ENCODE peak calls at places on chromosomes 11 and 22, in six cellular contexts. Z, V, R, S, I and K are unnamed samples.

GRCh38 chr11:62004473-62004872 is 37.0 kb upstream of the FTH1 start:
- DNase-seq in S (no peak), I (peak), R (no peak), V (no peak), Z (no peak), K (no peak)

GRCh38 chr11:14266622-14267021 is 92.4 kb downstream of the RRAS2 start:
- DNase-seq in Z (no peak), R (no peak), V (no peak), I (no peak), S (no peak), K (no peak)

GRCh38 chr11:8959546-8960166 is 4.6 kb downstream of the TMEM9B start:
- DNase-seq in R (peak), S (peak), V (peak), I (peak), Z (peak), K (peak)

GRCh38 chr22:41966607-41967240 is 2.5 kb upstream of the SEPTIN3 start:
- DNase-seq in S (peak), R (no peak), Z (peak), V (peak), I (peak), K (peak)

GRCh38 chr11:34758262-34758661 is 137.4 kb downstream of the EHF start:
- DNase-seq in R (no peak), S (no peak), V (no peak), I (no peak), Z (peak), K (no peak)

GRCh38 chr22:36362819-36363377 is 24.9 kb downstream of the MYH9 start:
- DNase-seq in V (no peak), Z (no peak), I (no peak), S (no peak), R (no peak), K (no peak)

GRCh38 chr11:131745405-131745804 is 375.0 kb downstream of the NTM start:
- DNase-seq in I (no peak), S (no peak), V (no peak), Z (no peak), R (no peak), K (no peak)

GRCh38 chr11:11374358-11375148 is 21.5 kb upstream of the CSNK2A3 start:
- DNase-seq in S (no peak), V (no peak), I (peak), R (no peak), Z (no peak), K (no peak)

GRCh38 chr22:19105867-19106802 is 16.1 kb downstream of the DGCR2 start:
- DNase-seq in R (no peak), I (no peak), V (no peak), S (peak), Z (peak), K (peak)

GRCh38 chr22:32476286-32476685 is 1.7 kb downstream of the FBXO7 start:
- DNase-seq in Z (no peak), S (no peak), V (no peak), R (no peak), I (no peak), K (no peak)

GRCh38 chr22:49103314-49104052 is 724.2 kb downstream of the BRD1 start:
- DNase-seq in Z (no peak), R (no peak), S (no peak), V (no peak), I (no peak), K (no peak)

GRCh38 chr11:64305691-64306562 is 603 bp downstream of the ESRRA start:
- DNase-seq in V (peak), I (no peak), S (peak), R (no peak), Z (peak), K (peak)

GRCh38 chr11:64204464-64204989 is 2.0 kb upstream of the FERMT3 start:
- DNase-seq in V (peak), R (peak), I (peak), S (peak), Z (peak), K (peak)

GRCh38 chr11:16605440-16605970 is 132.9 kb upstream of the C11orf58 start:
- DNase-seq in Z (peak), I (no peak), V (no peak), S (peak), R (no peak), K (peak)

GRCh38 chr22:22359465-22359864 is 114.9 kb downstream of the VPREB1 start:
- DNase-seq in S (no peak), I (no peak), Z (no peak), V (no peak), R (no peak), K (no peak)

GRCh38 chr11:86621854-86622253 is 50.6 kb downstream of the ME3 start:
- DNase-seq in V (no peak), R (no peak), S (no peak), Z (no peak), I (no peak), K (no peak)

GRCh38 chr11:12064136-12064953 is 46.0 kb upstream of the MICAL2 start:
- DNase-seq in S (no peak), Z (no peak), I (no peak), R (no peak), V (no peak), K (no peak)

GRCh38 chr11:2175659-2176058 is 4.0 kb upstream of the TH start:
- DNase-seq in V (no peak), S (no peak), I (no peak), Z (no peak), R (no peak), K (no peak)

GRCh38 chr11:12691473-12691872 is 17.3 kb downstream of the TEAD1 start:
- DNase-seq in I (no peak), Z (peak), V (peak), R (no peak), S (no peak), K (no peak)

GRCh38 chr11:19918302-19919049 is 205.8 kb downstream of the NAV2 start:
- DNase-seq in S (no peak), V (no peak), I (no peak), Z (no peak), R (no peak), K (no peak)

GRCh38 chr11:19973136-19973635 is 187.1 kb downstream of the DBX1 start:
- DNase-seq in I (no peak), R (no peak), S (no peak), V (no peak), Z (no peak), K (no peak)

GRCh38 chr11:36069576-36070214 is 125.8 kb downstream of the LDLRAD3 start:
- DNase-seq in Z (no peak), I (peak), V (no peak), S (peak), R (peak), K (peak)

GRCh38 chr22:40397436-40397835 is 27.0 kb downstream of the SGSM3 start:
- DNase-seq in R (no peak), V (no peak), S (peak), Z (no peak), I (no peak), K (no peak)

GRCh38 chr22:38070250-38070921 is 13.2 kb downstream of the PICK1 start:
- DNase-seq in V (no peak), S (no peak), I (no peak), R (no peak), Z (no peak), K (no peak)

GRCh38 chr11:128732471-128733277 is 38.8 kb downstream of the FLI1 start:
- DNase-seq in Z (no peak), R (no peak), I (peak), V (no peak), S (no peak), K (no peak)

GRCh38 chr22:39289445-39290247 is 29.8 kb downstream of the RPL3 start:
- DNase-seq in R (no peak), Z (no peak), I (no peak), S (no peak), V (no peak), K (no peak)

GRCh38 chr22:42229455-42230149 is 40.9 kb downstream of the TCF20 start:
- DNase-seq in R (no peak), S (no peak), V (no peak), I (no peak), Z (no peak), K (no peak)

GRCh38 chr11:12599408-12600143 is 74.6 kb upstream of the TEAD1 start:
- DNase-seq in I (peak), R (peak), S (peak), V (peak), Z (peak), K (peak)

GRCh38 chr22:30036656-30037055 is 43.6 kb upstream of the HORMAD2 start:
- DNase-seq in R (no peak), Z (peak), S (no peak), V (peak), I (no peak), K (no peak)

GRCh38 chr22:35103756-35104155 is 37.8 kb downstream of the ISX start:
- DNase-seq in I (no peak), R (no peak), Z (no peak), V (no peak), S (no peak), K (no peak)

GRCh38 chr11:32888805-32889204 is 3.8 kb upstream of the QSER1 start:
- DNase-seq in Z (no peak), V (no peak), S (no peak), R (no peak), I (no peak), K (no peak)

GRCh38 chr22:37362618-37363017 is 64.7 kb downstream of the ELFN2 start:
- DNase-seq in V (no peak), I (no peak), R (no peak), Z (no peak), S (no peak), K (no peak)

GRCh38 chr22:43038325-43038724 is 23.4 kb upstream of the PACSIN2 start:
- DNase-seq in Z (peak), S (no peak), R (no peak), V (no peak), I (no peak), K (no peak)

GRCh38 chr11:10727259-10727851 is 23.7 kb upstream of the CTR9 start:
- DNase-seq in V (no peak), Z (no peak), I (no peak), R (no peak), S (no peak), K (no peak)

GRCh38 chr22:23199159-23199558 is 18.9 kb downstream of the BCR start:
- DNase-seq in R (no peak), S (peak), V (no peak), I (no peak), Z (no peak), K (no peak)

GRCh38 chr22:50441428-50441993 is 33.3 kb downstream of the SBF1 start:
- DNase-seq in V (no peak), Z (no peak), I (no peak), R (no peak), S (no peak), K (no peak)

GRCh38 chr11:1231396-1232327 is 8.8 kb downstream of the MUC5B start:
- DNase-seq in R (no peak), S (no peak), I (no peak), Z (no peak), V (no peak), K (peak)

GRCh38 chr11:43962383-43962969 is 20.0 kb downstream of the C11orf96 start:
- DNase-seq in Z (no peak), V (no peak), I (no peak), S (no peak), R (no peak), K (no peak)

GRCh38 chr22:45890351-45890635 is 86.7 kb downstream of the WNT7B start:
- DNase-seq in R (no peak), I (no peak), S (no peak), Z (no peak), V (no peak), K (no peak)

GRCh38 chr22:45891021-45891421 is 85.9 kb downstream of the WNT7B start:
- DNase-seq in I (no peak), R (no peak), S (peak), V (no peak), Z (no peak), K (peak)

GRCh38 chr22:45889093-45889538 is 87.8 kb downstream of the WNT7B start:
- DNase-seq in I (no peak), V (no peak), Z (no peak), R (no peak), S (no peak), K (no peak)

GRCh38 chr22:45888221-45889092 is 88.5 kb downstream of the WNT7B start:
- DNase-seq in I (no peak), V (no peak), S (no peak), Z (no peak), R (no peak), K (peak)

GRCh38 chr22:45889539-45890350 is 87.2 kb downstream of the WNT7B start:
- DNase-seq in Z (no peak), R (no peak), S (peak), V (no peak), I (no peak), K (peak)
- TF ChIP-seq CREB1 in Z (no peak), R (no peak), S (no peak), V (no peak), I (no peak), K (no peak)

DNA sequence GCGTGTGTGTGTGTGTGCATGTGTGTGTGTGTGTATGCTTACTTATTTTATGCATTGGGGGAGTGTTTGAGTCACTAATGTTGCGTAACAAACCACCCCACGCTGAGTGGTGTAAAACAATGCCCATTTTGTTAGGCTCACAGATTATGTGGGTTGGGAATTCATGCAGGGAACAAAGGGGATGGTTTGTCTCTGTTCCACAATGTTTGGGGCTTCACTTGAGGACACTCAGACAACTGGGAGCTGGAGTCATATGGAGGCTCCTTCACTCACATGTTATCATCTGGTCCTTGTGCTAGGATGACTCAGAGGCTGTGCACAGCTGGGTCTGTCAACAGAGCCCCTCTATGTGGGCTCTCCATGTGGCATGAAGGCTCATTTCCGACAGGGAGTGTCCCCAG is 51.3 kb upstream of the LARGE1 start:
- DNase-seq in I (no peak), R (no peak), Z (no peak), S (no peak), V (peak), K (no peak)
- TF ChIP-seq CREB1 in I (no peak), R (no peak), Z (no peak), S (no peak), V (no peak), K (no peak)

DNA sequence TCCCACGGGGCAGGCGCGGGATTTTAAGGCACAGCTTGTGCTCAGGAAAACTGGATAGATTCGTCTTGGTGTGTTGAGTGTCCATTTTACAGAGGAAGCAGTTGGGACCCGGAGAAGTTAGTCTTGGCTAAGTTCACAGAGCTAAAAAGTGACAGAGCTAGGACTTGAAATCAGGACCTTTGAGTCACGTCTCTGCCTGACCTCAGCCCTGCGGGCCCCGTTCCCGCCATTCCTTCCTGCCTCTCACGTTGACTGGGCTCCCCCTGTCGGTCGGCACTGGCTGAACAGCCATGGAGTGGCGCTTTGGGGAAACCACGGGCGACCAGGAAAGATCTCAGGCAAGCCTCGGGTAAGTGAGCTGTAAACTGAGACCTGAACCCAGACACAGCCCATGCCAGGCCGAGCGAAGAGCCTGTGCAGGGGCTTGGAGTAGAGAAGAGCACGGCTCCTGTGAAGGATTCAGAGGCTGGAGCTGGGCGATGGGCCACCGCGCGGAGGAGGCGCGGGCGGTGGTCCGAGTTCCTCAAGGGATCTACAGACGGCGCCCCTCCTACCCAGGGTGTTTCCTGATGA is 54.1 kb downstream of the WNT11 start:
- DNase-seq in Z (peak), I (peak), S (peak), R (peak), V (peak), K (peak)
- TF ChIP-seq CREB1 in Z (no peak), I (peak), S (no peak), R (peak), V (no peak), K (no peak)

GRCh38 chr11:45078236-45079074 is 68.0 kb upstream of the PRDM11 start:
- DNase-seq in R (no peak), Z (no peak), V (no peak), S (no peak), I (no peak), K (no peak)

GRCh38 chr11:45079567-45079942 is 66.9 kb upstream of the PRDM11 start:
- DNase-seq in S (no peak), I (no peak), Z (no peak), R (no peak), V (no peak), K (no peak)

GRCh38 chr11:45079075-45079444 is 67.4 kb upstream of the PRDM11 start:
- DNase-seq in S (no peak), R (no peak), V (no peak), Z (no peak), I (no peak), K (no peak)

GRCh38 chr11:45082744-45083543 is 63.5 kb upstream of the PRDM11 start:
- DNase-seq in Z (no peak), S (peak), R (no peak), I (no peak), V (no peak), K (no peak)

GRCh38 chr11:45079943-45080719 is 66.3 kb upstream of the PRDM11 start:
- DNase-seq in S (no peak), Z (no peak), I (no peak), R (no peak), V (no peak), K (no peak)
- TF ChIP-seq CREB1 in S (no peak), Z (no peak), I (no peak), R (no peak), V (no peak), K (no peak)

GRCh38 chr11:77126861-77127673 is 979 bp upstream of the MYO7A start:
- DNase-seq in S (peak), R (no peak), V (no peak), I (no peak), Z (peak), K (peak)
- TF ChIP-seq CREB1 in S (no peak), R (no peak), V (no peak), I (no peak), Z (peak), K (no peak)